ENCODE peak calls at places on chromosomes 13 and 19, in five cellular contexts. M is lower lobe of right lung, A is tibial artery, F is uterus, O is BE2C. T is an unnamed sample.

GRCh38 chr19:12828494-12828893 is 5.9 kb downstream of the RTBDN start:
- DNase-seq in M (no peak), A (no peak), F (no peak), O (peak; percentile 95), T (no peak)

GRCh38 chr19:10471909-10472308 is 31.2 kb downstream of the KEAP1 start:
- DNase-seq in M (no peak), A (no peak), F (no peak), O (no peak), T (peak; percentile 65)

GRCh38 chr19:53581871-53582279 is 43.9 kb downstream of the ZNF331 start:
- DNase-seq in M (no peak), A (no peak), F (no peak), O (no peak), T (no peak)

GRCh38 chr19:56972291-56972914 is 131.9 kb upstream of the PEG3 start:
- DNase-seq in M (no peak), A (no peak), F (peak; percentile 62), O (no peak), T (no peak)

GRCh38 chr13:32415019-32415418 is 12.9 kb downstream of the N4BP2L1 start:
- DNase-seq in M (no peak), A (no peak), F (no peak), O (peak; percentile 41), T (no peak)

GRCh38 chr13:86976521-86977324 is 694.4 kb upstream of the SLITRK5 start:
- DNase-seq in M (no peak), A (no peak), F (no peak), O (no peak), T (no peak)

GRCh38 chr19:483332-484072 is 12.8 kb upstream of the MADCAM1 start:
- DNase-seq in M (no peak), A (no peak), F (no peak), O (no peak), T (no peak)

GRCh38 chr19:48247212-48247611 is 8.5 kb downstream of the CARD8 start:
- DNase-seq in M (no peak), A (no peak), F (no peak), O (no peak), T (no peak)

GRCh38 chr13:114015608-114016295 is 41.9 kb upstream of the C13orf46 start:
- DNase-seq in M (no peak), A (no peak), F (no peak), O (no peak), T (no peak)

GRCh38 chr19:8512115-8512967 is 1.6 kb downstream of the ZNF414 start:
- DNase-seq in M (no peak), A (no peak), F (no peak), O (peak; percentile 51), T (no peak)

GRCh38 chr19:1455336-1456120 is 5.6 kb downstream of the APC2 start:
- DNase-seq in M (no peak), A (no peak), F (peak; percentile 24), O (peak; percentile 88), T (peak; percentile 56)

GRCh38 chr19:11843741-11844140 is 4.8 kb upstream of the ZNF439 start:
- DNase-seq in M (no peak), A (no peak), F (no peak), O (no peak), T (no peak)

GRCh38 chr13:109862627-109863026 is 76.2 kb upstream of the IRS2 start:
- DNase-seq in M (no peak), A (no peak), F (no peak), O (no peak), T (no peak)

GRCh38 chr19:14004619-14005380 is 1.3 kb downstream of the RFX1 start:
- DNase-seq in M (peak; percentile 77), A (peak; percentile 92), F (no peak), O (no peak), T (no peak)

GRCh38 chr13:63409791-63410351 is 1994.2 kb upstream of the PCDH20 start:
- DNase-seq in M (no peak), A (no peak), F (no peak), O (no peak), T (no peak)

GRCh38 chr13:112056739-112057433 is 10.1 kb upstream of the SOX1 start:
- DNase-seq in M (no peak), A (no peak), F (no peak), O (no peak), T (no peak)

GRCh38 chr13:99093997-99094396 is 106.7 kb upstream of the UBAC2 start:
- DNase-seq in M (no peak), A (no peak), F (no peak), O (no peak), T (no peak)

GRCh38 chr13:49652691-49653305 is 24.5 kb downstream of the ARL11 start:
- DNase-seq in M (no peak), A (no peak), F (no peak), O (peak; percentile 57), T (no peak)

DNA sequence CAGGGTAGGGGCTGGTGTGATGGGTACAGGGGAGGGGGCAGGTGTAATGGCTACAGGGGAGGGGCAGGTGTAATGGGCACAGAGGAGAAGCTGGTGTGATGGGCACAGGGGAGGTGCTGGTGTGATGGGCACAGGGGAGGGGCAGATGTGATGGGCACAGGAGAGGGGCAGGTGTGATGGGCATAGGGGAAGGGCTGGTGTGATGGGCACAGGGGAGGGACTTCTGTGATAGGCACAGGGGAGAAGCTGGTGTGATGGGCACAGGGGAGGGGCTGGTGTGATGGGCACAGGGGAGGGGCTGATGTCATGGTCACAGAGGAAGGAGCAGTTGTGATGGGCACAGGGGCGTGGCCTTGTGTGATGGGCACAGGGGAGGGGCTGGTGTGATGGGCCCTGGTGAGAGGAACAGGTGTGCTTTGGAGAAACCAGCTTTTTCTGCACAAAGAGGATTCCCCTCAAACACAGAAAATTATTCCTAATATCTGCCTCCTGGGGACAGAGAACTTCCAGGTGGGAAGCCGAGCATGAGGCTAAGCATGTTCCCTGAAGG is 38.6 kb upstream of the POP4 start:
- DNase-seq in M (no peak), A (peak; percentile 11), F (no peak), O (no peak), T (no peak)
- H3K4me3 ChIP-seq in M (no peak overlapping the region), A (no peak overlapping the region), F (no peak overlapping the region), O (no peak overlapping the region), T (no peak overlapping the region)

DNA sequence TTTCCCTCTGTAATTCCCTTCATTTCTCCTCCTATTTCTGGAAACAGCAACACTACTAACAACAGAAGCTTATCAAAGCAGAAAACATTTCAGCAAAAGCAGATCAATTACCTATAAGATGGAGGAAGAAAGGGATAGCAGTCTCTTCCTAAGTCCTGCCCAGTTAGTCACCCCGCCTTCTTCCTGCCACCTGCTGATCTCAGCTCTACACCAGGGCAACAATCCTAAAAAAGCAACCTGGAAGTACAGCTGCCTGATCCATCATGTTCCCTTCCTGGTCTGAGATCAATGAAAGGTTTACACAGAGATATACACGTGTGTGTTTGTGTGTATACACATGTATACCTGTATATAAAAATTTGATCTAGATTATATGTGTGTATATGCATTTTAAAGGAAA is 59.4 kb downstream of the TSC22D1 start:
- DNase-seq in M (no peak), A (no peak), F (no peak), O (no peak), T (no peak)
- H3K4me3 ChIP-seq in M (no peak overlapping the region), A (no peak overlapping the region), F (no peak overlapping the region), O (no peak overlapping the region), T (no peak overlapping the region)

GRCh38 chr13:77693449-77693940 is 4.0 kb upstream of the SLAIN1 start:
- DNase-seq in M (no peak), A (no peak), F (no peak), O (no peak), T (no peak)
- H3K4me3 ChIP-seq in M (no peak overlapping the region), A (no peak overlapping the region), F (no peak overlapping the region), O (no peak overlapping the region), T (no peak overlapping the region)

GRCh38 chr19:19226204-19226603 is 14.4 kb downstream of the NCAN start:
- DNase-seq in M (no peak), A (no peak), F (no peak), O (no peak), T (no peak)

GRCh38 chr19:19226663-19227062 is 14.9 kb downstream of the NCAN start:
- DNase-seq in M (no peak), A (no peak), F (no peak), O (no peak), T (no peak)

GRCh38 chr19:19223636-19224035 is 11.9 kb downstream of the NCAN start:
- DNase-seq in M (no peak), A (no peak), F (no peak), O (no peak), T (no peak)

GRCh38 chr19:19224150-19224851 is 12.5 kb downstream of the NCAN start:
- DNase-seq in M (no peak), A (no peak), F (no peak), O (no peak), T (no peak)

DNA sequence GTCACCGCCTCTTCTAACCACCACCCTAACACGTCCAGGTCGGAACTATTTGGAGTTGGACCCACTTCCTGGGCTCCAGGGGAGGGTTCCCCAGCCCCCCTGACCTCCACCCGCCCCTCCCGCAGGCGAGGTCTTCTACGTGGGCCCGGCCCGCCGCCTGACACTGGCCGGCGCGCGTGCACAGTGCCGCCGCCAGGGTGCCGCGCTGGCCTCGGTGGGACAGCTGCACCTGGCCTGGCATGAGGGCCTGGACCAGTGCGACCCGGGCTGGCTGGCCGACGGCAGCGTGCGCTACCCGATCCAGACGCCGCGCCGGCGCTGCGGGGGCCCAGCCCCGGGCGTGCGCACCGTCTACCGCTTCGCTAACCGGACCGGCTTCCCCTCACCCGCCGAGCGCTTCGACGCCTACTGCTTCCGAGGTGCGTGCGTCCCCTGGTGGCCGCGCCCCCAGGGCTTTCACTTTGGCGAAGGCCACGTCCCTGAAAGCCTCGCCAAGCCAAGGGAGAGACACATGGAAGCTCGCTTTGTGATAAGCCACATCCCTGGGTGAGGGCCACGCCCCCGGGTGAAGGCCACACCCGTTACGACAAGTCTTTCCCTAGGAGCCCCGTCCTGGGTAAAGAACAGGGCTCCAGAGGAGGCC is 13.2 kb downstream of the NCAN start:
- DNase-seq in M (peak; percentile 87), A (peak; percentile 69), F (no peak), O (no peak), T (peak; percentile 62)
- H3K4me3 ChIP-seq in M (peak overlapping the region; percentile 55), A (peak overlapping the region; percentile 13), F (no peak overlapping the region), O (no peak overlapping the region), T (no peak overlapping the region)

T was measured in CD4-positive, CD25-positive, alpha-beta regulatory T cell.